ENCODE peak calls at places on chromosomes 1 and 21, in four cellular contexts. Z is K562, X is spleen, L is sigmoid colon. K is an unnamed sample.

GRCh38 chr1:61318319-61319125 is 236.2 kb downstream of the NFIA start:
- DNase-seq in Z (peak; percentile 17), X (no peak), L (peak; percentile 88), K (no peak)

GRCh38 chr1:39845569-39846566 is 37.4 kb downstream of the TRIT1 start:
- DNase-seq in Z (peak; percentile 57), X (peak; percentile 90), L (peak; percentile 84), K (no peak)

GRCh38 chr1:50268049-50268448 is 155.2 kb downstream of the DMRTA2 start:
- DNase-seq in Z (peak; percentile 27), X (no peak), L (no peak), K (no peak)

GRCh38 chr1:59678809-59679228 is 135.9 kb upstream of the HOOK1 start:
- DNase-seq in Z (peak; percentile 10), X (no peak), L (no peak), K (no peak)

GRCh38 chr21:46552274-46552673 is 52.6 kb downstream of the S100B start:
- DNase-seq in Z (no peak), X (no peak), L (peak; percentile 43), K (no peak)

GRCh38 chr1:38123356-38123755 is 76.8 kb upstream of the POU3F1 start:
- DNase-seq in Z (no peak), X (no peak), L (peak; percentile 34), K (no peak)

GRCh38 chr1:154474802-154475201 is 27.2 kb upstream of the TDRD10 start:
- DNase-seq in Z (no peak), X (no peak), L (peak; percentile 81), K (no peak)

GRCh38 chr1:1170215-1170890 is 3.3 kb upstream of the TTLL10 start:
- DNase-seq in Z (no peak), X (no peak), L (no peak), K (no peak)

GRCh38 chr1:44723496-44724407 is 7.2 kb downstream of the RNU5D-1 start:
- DNase-seq in Z (no peak), X (peak; percentile 84), L (no peak), K (no peak)

GRCh38 chr1:13517193-13517812 is 3.5 kb upstream of the LRRC38 start:
- DNase-seq in Z (peak; percentile 45), X (no peak), L (no peak), K (no peak)

GRCh38 chr1:188065917-188066316 is 1237.2 kb downstream of the PLA2G4A start:
- DNase-seq in Z (no peak), X (no peak), L (no peak), K (no peak)

GRCh38 chr1:220787069-220787614 is 429 bp downstream of the MTARC1 start:
- DNase-seq in Z (no peak), X (peak; percentile 85), L (peak; percentile 64), K (no peak)

GRCh38 chr1:220784751-220785150 is 2.0 kb upstream of the MTARC1 start:
- DNase-seq in Z (no peak), X (no peak), L (peak; percentile 42), K (no peak)

GRCh38 chr1:220786337-220787068 is at the start of gene MTARC1:
- DNase-seq in Z (no peak), X (peak; percentile 90), L (peak; percentile 83), K (no peak)

GRCh38 chr1:220786057-220786336 is 716 bp upstream of the MTARC1 start:
- DNase-seq in Z (no peak), X (no peak), L (no peak), K (no peak)

GRCh38 chr1:220785166-220786056 is 1.3 kb upstream of the MTARC1 start:
- DNase-seq in Z (no peak), X (no peak), L (peak; percentile 32), K (no peak)
- H3K4me3 ChIP-seq in Z (no peak overlapping the region), X (no peak overlapping the region), L (no peak overlapping the region), K (no peak overlapping the region)

DNA sequence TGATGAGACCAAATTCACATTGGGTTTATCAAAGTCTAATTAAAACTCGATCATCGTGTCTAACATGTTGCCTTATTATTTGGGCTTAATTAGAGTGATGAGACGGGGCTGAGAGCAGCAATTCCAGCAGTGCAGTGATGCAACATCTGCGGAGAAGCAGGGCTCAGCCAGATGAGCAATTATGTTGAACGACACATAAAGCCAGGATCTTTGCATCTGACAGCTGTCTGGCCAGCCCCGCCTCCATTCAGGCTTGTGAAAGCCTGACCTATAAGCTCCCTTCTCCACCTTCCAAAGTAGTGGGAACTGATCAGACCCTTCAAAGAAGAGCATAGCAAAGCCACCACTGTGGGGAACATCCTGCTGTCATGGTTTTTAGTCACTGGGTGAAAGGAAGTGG is 109.8 kb downstream of the C1orf94 start:
- DNase-seq in Z (no peak), X (no peak), L (no peak), K (no peak)
- TF ChIP-seq POLR2AphosphoS5 in Z (no peak), X (no peak), L (no peak), K (no peak)

DNA sequence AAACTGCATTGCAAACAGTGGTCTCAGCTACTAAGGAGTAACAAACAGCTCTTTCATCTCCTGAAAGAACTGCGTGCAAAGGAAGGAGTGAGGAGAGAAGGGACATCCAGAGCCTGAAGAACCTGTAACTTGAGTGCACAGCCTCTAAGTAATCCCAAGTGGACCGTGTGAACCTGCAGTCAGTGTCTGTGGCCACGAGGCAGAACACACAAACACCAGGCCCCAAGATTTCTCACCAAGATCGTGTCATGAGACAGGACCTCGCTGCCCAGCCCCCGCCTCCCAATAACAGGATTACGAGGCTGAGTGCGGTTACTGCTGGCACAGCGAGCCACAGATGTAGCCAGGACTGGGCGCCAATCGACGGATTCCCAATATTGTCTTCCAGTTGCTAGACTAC is 101.3 kb upstream of the SLC25A33 start:
- DNase-seq in Z (no peak), X (no peak), L (peak; percentile 86), K (no peak)
- H3K27ac ChIP-seq in Z (no peak overlapping the region), X (no peak overlapping the region), L (peak overlapping the region; percentile 55), K (peak overlapping the region; percentile 80)

DNA sequence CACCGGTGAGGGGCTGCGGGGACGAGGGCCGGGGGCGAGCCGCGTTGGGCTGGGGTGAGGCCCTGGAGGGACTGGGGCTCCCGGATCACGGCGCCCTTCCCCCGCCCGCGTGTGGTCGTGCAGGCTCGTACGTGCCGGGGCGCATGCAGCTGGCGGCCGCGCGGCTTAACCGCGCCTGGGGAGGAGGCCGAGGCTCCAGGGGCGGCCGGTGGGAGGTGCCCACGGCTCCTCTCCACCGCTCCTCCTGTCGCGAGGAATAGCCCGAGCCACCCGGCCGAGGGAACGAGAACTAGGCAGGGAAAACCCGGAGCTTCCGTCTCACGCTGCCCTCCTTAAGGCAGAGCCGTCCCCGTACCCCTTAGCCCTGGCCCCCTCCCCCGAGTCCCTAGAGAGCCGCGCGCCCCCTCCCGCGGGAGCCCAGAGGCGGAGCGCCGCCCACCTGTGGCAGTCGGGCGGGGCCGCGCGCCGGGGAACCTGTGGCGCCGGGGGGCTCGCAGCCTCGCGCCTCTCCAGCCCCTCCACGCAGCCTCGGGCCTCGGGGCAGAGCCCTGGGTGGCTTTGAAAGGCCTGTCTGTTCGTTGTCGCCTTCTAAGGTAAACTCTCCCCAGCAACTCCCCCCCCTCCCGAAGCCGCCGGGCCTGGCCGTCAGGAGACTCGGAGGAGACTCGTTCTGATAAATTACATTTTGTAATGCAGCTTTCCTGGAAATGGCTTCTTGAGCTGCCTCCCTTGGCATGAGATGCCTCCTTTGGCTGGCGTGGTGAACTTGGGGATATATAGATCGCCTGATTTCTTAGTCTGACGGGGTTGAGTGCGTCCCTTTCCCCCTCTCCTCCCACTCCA is 766 bp downstream of the AK4 start:
- DNase-seq in Z (peak; percentile 69), X (peak; percentile 78), L (peak; percentile 85), K (no peak)
- H3K4me3 ChIP-seq in Z (peak overlapping the region; percentile 64), X (peak overlapping the region; percentile 66), L (peak overlapping the region; percentile 71), K (peak overlapping the region; percentile 86)

GRCh38 chr1:226404904-226405222 is 3.0 kb downstream of the PARP1 start:
- DNase-seq in Z (no peak), X (peak; percentile 64), L (no peak), K (no peak)
- TF ChIP-seq POLR2AphosphoS5 in Z (no peak), X (no peak), L (no peak), K (no peak)

GRCh38 chr1:21903638-21904474 is 33.3 kb downstream of the HSPG2 start:
- DNase-seq in Z (peak; percentile 33), X (peak; percentile 58), L (peak; percentile 67), K (no peak)

GRCh38 chr1:21904475-21904724 is 32.7 kb downstream of the HSPG2 start:
- DNase-seq in Z (no peak), X (no peak), L (no peak), K (no peak)

GRCh38 chr1:21907079-21907418 is 30.1 kb downstream of the HSPG2 start:
- DNase-seq in Z (no peak), X (no peak), L (no peak), K (no peak)

GRCh38 chr1:21906173-21907078 is 30.7 kb downstream of the HSPG2 start:
- DNase-seq in Z (peak; percentile 86), X (peak; percentile 67), L (peak; percentile 94), K (no peak)

DNA sequence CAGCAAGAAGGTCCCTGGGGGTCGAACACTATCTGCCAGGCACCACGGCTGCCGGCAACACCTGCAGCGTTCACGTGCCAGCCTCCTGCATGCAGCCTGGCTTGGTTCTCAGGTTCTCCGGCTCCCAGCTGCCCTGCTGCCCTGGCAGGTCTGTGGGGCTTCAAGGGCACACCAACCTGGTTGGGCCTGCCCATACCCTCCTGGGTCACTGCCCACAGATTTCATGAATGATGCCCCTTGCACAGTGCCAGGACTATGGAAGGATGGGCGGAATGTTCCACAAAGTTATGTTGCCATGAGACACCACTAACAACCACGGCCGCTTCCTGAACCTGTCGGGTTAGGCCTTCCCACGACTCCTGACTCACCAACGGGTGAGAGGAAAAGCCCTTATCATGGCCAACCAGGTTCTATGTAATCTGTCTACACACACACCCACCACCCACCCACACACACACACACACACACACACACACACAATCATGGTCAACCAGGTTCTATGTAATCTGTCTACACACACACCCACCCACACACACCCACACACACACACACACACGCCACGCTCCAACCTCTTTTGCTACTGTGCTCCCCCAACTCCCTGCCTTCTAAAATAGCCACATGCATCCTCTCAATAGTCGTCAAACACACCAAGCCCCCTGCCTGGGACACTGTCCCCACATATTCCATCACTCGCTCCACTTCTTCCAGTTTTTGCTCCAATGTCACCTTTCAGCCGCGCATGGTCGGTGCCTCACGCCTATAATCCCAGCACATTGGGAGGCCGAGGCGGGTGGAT is 32.2 kb downstream of the HSPG2 start:
- DNase-seq in Z (peak; percentile 94), X (no peak), L (peak; percentile 91), K (no peak)
- H3K27ac ChIP-seq in Z (peak overlapping the region; percentile 93), X (peak overlapping the region; percentile 74), L (peak overlapping the region; percentile 99), K (peak overlapping the region; percentile 82)

K was measured in vagina.